ENCODE peak calls at places on chromosomes 1 and 21, in nine cellular contexts. One of them, this sample, is unnamed.

GRCh38 chr1:188949701-188950100 is 1528.0 kb downstream of the BRINP3 start:
- DNase-seq in mesendoderm: no peak
- DNase-seq in activated naive CD8-positive, alpha-beta T cell treated with anti-CD3 and anti-CD28 coated beads for 36 hours: no peak
- DNase-seq in cardiac muscle cell: no peak
- DNase-seq in left colon: no peak
- DNase-seq in stimulated activated CD8-positive, alpha-beta memory T cell treated with anti-CD3 and anti-CD28 coated beads, Interleukin-2, amount 100 ng/mL, for 1 hour: no peak
- DNase-seq in retina: no peak
- DNase-seq in NCI-H526: no peak
- DNase-seq in NCI-H345: no peak
- DNase-seq in this sample: no peak

GRCh38 chr1:39268112-39268581 is 63.7 kb downstream of the MACF1 start:
- DNase-seq in cardiac muscle cell: peak
- DNase-seq in NCI-H526: no peak
- DNase-seq in activated naive CD8-positive, alpha-beta T cell treated with anti-CD3 and anti-CD28 coated beads for 36 hours: no peak
- DNase-seq in NCI-H345: peak
- DNase-seq in stimulated activated CD8-positive, alpha-beta memory T cell treated with anti-CD3 and anti-CD28 coated beads, Interleukin-2, amount 100 ng/mL, for 1 hour: no peak
- DNase-seq in mesendoderm: peak
- DNase-seq in retina: peak
- DNase-seq in left colon: no peak
- DNase-seq in this sample: no peak

GRCh38 chr1:26225033-26225831 is 8.8 kb upstream of the CEP85 start:
- DNase-seq in stimulated activated CD8-positive, alpha-beta memory T cell treated with anti-CD3 and anti-CD28 coated beads, Interleukin-2, amount 100 ng/mL, for 1 hour: no peak
- DNase-seq in activated naive CD8-positive, alpha-beta T cell treated with anti-CD3 and anti-CD28 coated beads for 36 hours: peak
- DNase-seq in retina: peak
- DNase-seq in cardiac muscle cell: peak
- DNase-seq in NCI-H345: no peak
- DNase-seq in mesendoderm: peak
- DNase-seq in left colon: peak
- DNase-seq in NCI-H526: peak
- DNase-seq in this sample: no peak

GRCh38 chr1:116262207-116262994 is 110.6 kb upstream of the ATP1A1 start:
- DNase-seq in NCI-H526: peak
- DNase-seq in retina: no peak
- DNase-seq in left colon: no peak
- DNase-seq in NCI-H345: no peak
- DNase-seq in cardiac muscle cell: no peak
- DNase-seq in mesendoderm: no peak
- DNase-seq in activated naive CD8-positive, alpha-beta T cell treated with anti-CD3 and anti-CD28 coated beads for 36 hours: no peak
- DNase-seq in stimulated activated CD8-positive, alpha-beta memory T cell treated with anti-CD3 and anti-CD28 coated beads, Interleukin-2, amount 100 ng/mL, for 1 hour: no peak
- DNase-seq in this sample: no peak

GRCh38 chr1:64983110-64983509 is 16.8 kb upstream of the JAK1 start:
- DNase-seq in left colon: no peak
- DNase-seq in stimulated activated CD8-positive, alpha-beta memory T cell treated with anti-CD3 and anti-CD28 coated beads, Interleukin-2, amount 100 ng/mL, for 1 hour: no peak
- DNase-seq in cardiac muscle cell: peak
- DNase-seq in mesendoderm: no peak
- DNase-seq in retina: peak
- DNase-seq in NCI-H526: peak
- DNase-seq in activated naive CD8-positive, alpha-beta T cell treated with anti-CD3 and anti-CD28 coated beads for 36 hours: no peak
- DNase-seq in NCI-H345: peak
- DNase-seq in this sample: no peak

GRCh38 chr21:45888361-45889009 is 93.1 kb upstream of the COL6A1 start:
- DNase-seq in cardiac muscle cell: no peak
- DNase-seq in activated naive CD8-positive, alpha-beta T cell treated with anti-CD3 and anti-CD28 coated beads for 36 hours: no peak
- DNase-seq in NCI-H526: no peak
- DNase-seq in stimulated activated CD8-positive, alpha-beta memory T cell treated with anti-CD3 and anti-CD28 coated beads, Interleukin-2, amount 100 ng/mL, for 1 hour: no peak
- DNase-seq in retina: peak
- DNase-seq in left colon: no peak
- DNase-seq in NCI-H345: no peak
- DNase-seq in mesendoderm: no peak
- DNase-seq in this sample: no peak

GRCh38 chr1:98821379-98821778 is 159.9 kb downstream of the SNX7 start:
- DNase-seq in retina: no peak
- DNase-seq in NCI-H345: no peak
- DNase-seq in activated naive CD8-positive, alpha-beta T cell treated with anti-CD3 and anti-CD28 coated beads for 36 hours: no peak
- DNase-seq in mesendoderm: no peak
- DNase-seq in NCI-H526: no peak
- DNase-seq in cardiac muscle cell: no peak
- DNase-seq in left colon: no peak
- DNase-seq in stimulated activated CD8-positive, alpha-beta memory T cell treated with anti-CD3 and anti-CD28 coated beads, Interleukin-2, amount 100 ng/mL, for 1 hour: no peak
- DNase-seq in this sample: no peak

GRCh38 chr1:111909010-111909409 is 80.5 kb downstream of the KCND3 start:
- DNase-seq in retina: no peak
- DNase-seq in activated naive CD8-positive, alpha-beta T cell treated with anti-CD3 and anti-CD28 coated beads for 36 hours: no peak
- DNase-seq in cardiac muscle cell: no peak
- DNase-seq in NCI-H526: peak
- DNase-seq in mesendoderm: peak
- DNase-seq in left colon: no peak
- DNase-seq in NCI-H345: peak
- DNase-seq in stimulated activated CD8-positive, alpha-beta memory T cell treated with anti-CD3 and anti-CD28 coated beads, Interleukin-2, amount 100 ng/mL, for 1 hour: no peak
- DNase-seq in this sample: no peak

GRCh38 chr1:51331206-51332100 is 1.1 kb upstream of the TTC39A start:
- DNase-seq in retina: peak
- DNase-seq in mesendoderm: peak
- DNase-seq in cardiac muscle cell: peak
- DNase-seq in NCI-H345: peak
- DNase-seq in left colon: peak
- DNase-seq in stimulated activated CD8-positive, alpha-beta memory T cell treated with anti-CD3 and anti-CD28 coated beads, Interleukin-2, amount 100 ng/mL, for 1 hour: no peak
- DNase-seq in activated naive CD8-positive, alpha-beta T cell treated with anti-CD3 and anti-CD28 coated beads for 36 hours: no peak
- DNase-seq in NCI-H526: peak
- DNase-seq in this sample: no peak

GRCh38 chr1:188941986-188942385 is 1535.7 kb downstream of the BRINP3 start:
- DNase-seq in cardiac muscle cell: no peak
- DNase-seq in stimulated activated CD8-positive, alpha-beta memory T cell treated with anti-CD3 and anti-CD28 coated beads, Interleukin-2, amount 100 ng/mL, for 1 hour: no peak
- DNase-seq in activated naive CD8-positive, alpha-beta T cell treated with anti-CD3 and anti-CD28 coated beads for 36 hours: no peak
- DNase-seq in retina: no peak
- DNase-seq in NCI-H526: no peak
- DNase-seq in left colon: no peak
- DNase-seq in mesendoderm: peak
- DNase-seq in NCI-H345: no peak
- DNase-seq in this sample: no peak

GRCh38 chr1:190747643-190748186 is 270.1 kb upstream of the BRINP3 start:
- DNase-seq in retina: no peak
- DNase-seq in NCI-H526: no peak
- DNase-seq in activated naive CD8-positive, alpha-beta T cell treated with anti-CD3 and anti-CD28 coated beads for 36 hours: no peak
- DNase-seq in left colon: no peak
- DNase-seq in mesendoderm: no peak
- DNase-seq in cardiac muscle cell: peak
- DNase-seq in stimulated activated CD8-positive, alpha-beta memory T cell treated with anti-CD3 and anti-CD28 coated beads, Interleukin-2, amount 100 ng/mL, for 1 hour: no peak
- DNase-seq in NCI-H345: no peak
- DNase-seq in this sample: no peak

GRCh38 chr21:33299181-33299752 is 25.5 kb upstream of the IFNAR1 start:
- DNase-seq in NCI-H526: no peak
- DNase-seq in cardiac muscle cell: no peak
- DNase-seq in stimulated activated CD8-positive, alpha-beta memory T cell treated with anti-CD3 and anti-CD28 coated beads, Interleukin-2, amount 100 ng/mL, for 1 hour: no peak
- DNase-seq in NCI-H345: no peak
- DNase-seq in left colon: peak
- DNase-seq in activated naive CD8-positive, alpha-beta T cell treated with anti-CD3 and anti-CD28 coated beads for 36 hours: peak
- DNase-seq in retina: no peak
- DNase-seq in mesendoderm: peak
- DNase-seq in this sample: no peak

GRCh38 chr21:33587792-33588484 is 546 bp downstream of the DONSON start:
- DNase-seq in cardiac muscle cell: peak
- DNase-seq in NCI-H345: peak
- DNase-seq in left colon: peak
- DNase-seq in stimulated activated CD8-positive, alpha-beta memory T cell treated with anti-CD3 and anti-CD28 coated beads, Interleukin-2, amount 100 ng/mL, for 1 hour: peak
- DNase-seq in NCI-H526: peak
- DNase-seq in mesendoderm: peak
- DNase-seq in retina: peak
- DNase-seq in activated naive CD8-positive, alpha-beta T cell treated with anti-CD3 and anti-CD28 coated beads for 36 hours: no peak
- DNase-seq in this sample: no peak

GRCh38 chr1:197437891-197438853 is 170.1 kb downstream of the CRB1 start:
- DNase-seq in activated naive CD8-positive, alpha-beta T cell treated with anti-CD3 and anti-CD28 coated beads for 36 hours: no peak
- DNase-seq in mesendoderm: no peak
- DNase-seq in NCI-H345: no peak
- DNase-seq in NCI-H526: no peak
- DNase-seq in stimulated activated CD8-positive, alpha-beta memory T cell treated with anti-CD3 and anti-CD28 coated beads, Interleukin-2, amount 100 ng/mL, for 1 hour: no peak
- DNase-seq in cardiac muscle cell: peak
- DNase-seq in retina: no peak
- DNase-seq in left colon: no peak
- DNase-seq in this sample: no peak

GRCh38 chr1:184941094-184941733 is 33.1 kb downstream of the NIBAN1 start:
- DNase-seq in NCI-H345: no peak
- DNase-seq in NCI-H526: no peak
- DNase-seq in cardiac muscle cell: no peak
- DNase-seq in activated naive CD8-positive, alpha-beta T cell treated with anti-CD3 and anti-CD28 coated beads for 36 hours: no peak
- DNase-seq in mesendoderm: no peak
- DNase-seq in left colon: no peak
- DNase-seq in retina: no peak
- DNase-seq in stimulated activated CD8-positive, alpha-beta memory T cell treated with anti-CD3 and anti-CD28 coated beads, Interleukin-2, amount 100 ng/mL, for 1 hour: no peak
- DNase-seq in this sample: no peak

GRCh38 chr1:51070011-51070410 is 32.0 kb upstream of the C1orf185 start:
- DNase-seq in activated naive CD8-positive, alpha-beta T cell treated with anti-CD3 and anti-CD28 coated beads for 36 hours: no peak
- DNase-seq in NCI-H345: peak
- DNase-seq in mesendoderm: no peak
- DNase-seq in left colon: no peak
- DNase-seq in NCI-H526: no peak
- DNase-seq in stimulated activated CD8-positive, alpha-beta memory T cell treated with anti-CD3 and anti-CD28 coated beads, Interleukin-2, amount 100 ng/mL, for 1 hour: no peak
- DNase-seq in retina: no peak
- DNase-seq in cardiac muscle cell: no peak
- DNase-seq in this sample: no peak

GRCh38 chr1:53482441-53483153 is 23.4 kb downstream of the DMRTB1 start:
- DNase-seq in activated naive CD8-positive, alpha-beta T cell treated with anti-CD3 and anti-CD28 coated beads for 36 hours: no peak
- DNase-seq in mesendoderm: no peak
- DNase-seq in NCI-H345: no peak
- DNase-seq in NCI-H526: peak
- DNase-seq in retina: no peak
- DNase-seq in cardiac muscle cell: no peak
- DNase-seq in stimulated activated CD8-positive, alpha-beta memory T cell treated with anti-CD3 and anti-CD28 coated beads, Interleukin-2, amount 100 ng/mL, for 1 hour: no peak
- DNase-seq in left colon: no peak
- DNase-seq in this sample: no peak

GRCh38 chr1:226990133-226990716 is 50.1 kb downstream of the COQ8A start:
- DNase-seq in NCI-H526: no peak
- DNase-seq in cardiac muscle cell: peak
- DNase-seq in NCI-H345: no peak
- DNase-seq in stimulated activated CD8-positive, alpha-beta memory T cell treated with anti-CD3 and anti-CD28 coated beads, Interleukin-2, amount 100 ng/mL, for 1 hour: no peak
- DNase-seq in left colon: peak
- DNase-seq in retina: no peak
- DNase-seq in activated naive CD8-positive, alpha-beta T cell treated with anti-CD3 and anti-CD28 coated beads for 36 hours: peak
- DNase-seq in mesendoderm: no peak
- DNase-seq in this sample: peak

GRCh38 chr1:221431068-221431651 is 310.7 kb downstream of the DUSP10 start:
- DNase-seq in left colon: no peak
- DNase-seq in activated naive CD8-positive, alpha-beta T cell treated with anti-CD3 and anti-CD28 coated beads for 36 hours: no peak
- DNase-seq in retina: no peak
- DNase-seq in NCI-H345: no peak
- DNase-seq in stimulated activated CD8-positive, alpha-beta memory T cell treated with anti-CD3 and anti-CD28 coated beads, Interleukin-2, amount 100 ng/mL, for 1 hour: no peak
- DNase-seq in mesendoderm: no peak
- DNase-seq in NCI-H526: no peak
- DNase-seq in cardiac muscle cell: no peak
- DNase-seq in this sample: no peak

GRCh38 chr1:211705439-211706205 is 30.2 kb upstream of the NEK2 start:
- DNase-seq in NCI-H345: no peak
- DNase-seq in left colon: no peak
- DNase-seq in retina: no peak
- DNase-seq in stimulated activated CD8-positive, alpha-beta memory T cell treated with anti-CD3 and anti-CD28 coated beads, Interleukin-2, amount 100 ng/mL, for 1 hour: no peak
- DNase-seq in cardiac muscle cell: no peak
- DNase-seq in mesendoderm: peak
- DNase-seq in activated naive CD8-positive, alpha-beta T cell treated with anti-CD3 and anti-CD28 coated beads for 36 hours: no peak
- DNase-seq in NCI-H526: peak
- DNase-seq in this sample: no peak

GRCh38 chr1:32885691-32886011 is 640 bp upstream of the HPCA start:
- DNase-seq in stimulated activated CD8-positive, alpha-beta memory T cell treated with anti-CD3 and anti-CD28 coated beads, Interleukin-2, amount 100 ng/mL, for 1 hour: no peak
- DNase-seq in mesendoderm: no peak
- DNase-seq in left colon: no peak
- DNase-seq in NCI-H345: no peak
- DNase-seq in cardiac muscle cell: no peak
- DNase-seq in activated naive CD8-positive, alpha-beta T cell treated with anti-CD3 and anti-CD28 coated beads for 36 hours: no peak
- DNase-seq in NCI-H526: peak
- DNase-seq in retina: no peak
- DNase-seq in this sample: no peak

GRCh38 chr1:97739596-97740103 is 181.2 kb downstream of the DPYD start:
- DNase-seq in cardiac muscle cell: no peak
- DNase-seq in NCI-H345: no peak
- DNase-seq in activated naive CD8-positive, alpha-beta T cell treated with anti-CD3 and anti-CD28 coated beads for 36 hours: no peak
- DNase-seq in retina: no peak
- DNase-seq in stimulated activated CD8-positive, alpha-beta memory T cell treated with anti-CD3 and anti-CD28 coated beads, Interleukin-2, amount 100 ng/mL, for 1 hour: no peak
- DNase-seq in left colon: no peak
- DNase-seq in NCI-H526: no peak
- DNase-seq in mesendoderm: no peak
- DNase-seq in this sample: no peak

GRCh38 chr1:30518696-30519095 is 204.7 kb downstream of the MATN1 start:
- DNase-seq in mesendoderm: no peak
- DNase-seq in left colon: no peak
- DNase-seq in stimulated activated CD8-positive, alpha-beta memory T cell treated with anti-CD3 and anti-CD28 coated beads, Interleukin-2, amount 100 ng/mL, for 1 hour: no peak
- DNase-seq in cardiac muscle cell: no peak
- DNase-seq in NCI-H345: no peak
- DNase-seq in activated naive CD8-positive, alpha-beta T cell treated with anti-CD3 and anti-CD28 coated beads for 36 hours: no peak
- DNase-seq in retina: no peak
- DNase-seq in NCI-H526: no peak
- DNase-seq in this sample: no peak

GRCh38 chr1:212437179-212437798 is 4.6 kb downstream of the NENF start:
- DNase-seq in NCI-H526: no peak
- DNase-seq in cardiac muscle cell: no peak
- DNase-seq in retina: no peak
- DNase-seq in activated naive CD8-positive, alpha-beta T cell treated with anti-CD3 and anti-CD28 coated beads for 36 hours: peak
- DNase-seq in NCI-H345: peak
- DNase-seq in left colon: no peak
- DNase-seq in mesendoderm: no peak
- DNase-seq in stimulated activated CD8-positive, alpha-beta memory T cell treated with anti-CD3 and anti-CD28 coated beads, Interleukin-2, amount 100 ng/mL, for 1 hour: no peak
- DNase-seq in this sample: no peak

GRCh38 chr21:41133896-41134522 is 34.0 kb upstream of the BACE2 start:
- DNase-seq in left colon: no peak
- DNase-seq in activated naive CD8-positive, alpha-beta T cell treated with anti-CD3 and anti-CD28 coated beads for 36 hours: no peak
- DNase-seq in stimulated activated CD8-positive, alpha-beta memory T cell treated with anti-CD3 and anti-CD28 coated beads, Interleukin-2, amount 100 ng/mL, for 1 hour: no peak
- DNase-seq in NCI-H345: peak
- DNase-seq in mesendoderm: peak
- DNase-seq in NCI-H526: peak
- DNase-seq in cardiac muscle cell: peak
- DNase-seq in retina: peak
- DNase-seq in this sample: no peak

GRCh38 chr1:236904874-236905741 is 99.1 kb downstream of the MT1HL1 start:
- DNase-seq in activated naive CD8-positive, alpha-beta T cell treated with anti-CD3 and anti-CD28 coated beads for 36 hours: no peak
- DNase-seq in mesendoderm: no peak
- DNase-seq in retina: no peak
- DNase-seq in stimulated activated CD8-positive, alpha-beta memory T cell treated with anti-CD3 and anti-CD28 coated beads, Interleukin-2, amount 100 ng/mL, for 1 hour: no peak
- DNase-seq in NCI-H526: no peak
- DNase-seq in NCI-H345: no peak
- DNase-seq in cardiac muscle cell: peak
- DNase-seq in left colon: no peak
- DNase-seq in this sample: no peak

GRCh38 chr1:211925016-211925415 is 94.5 kb upstream of the LPGAT1 start:
- DNase-seq in activated naive CD8-positive, alpha-beta T cell treated with anti-CD3 and anti-CD28 coated beads for 36 hours: no peak
- DNase-seq in NCI-H526: peak
- DNase-seq in retina: no peak
- DNase-seq in stimulated activated CD8-positive, alpha-beta memory T cell treated with anti-CD3 and anti-CD28 coated beads, Interleukin-2, amount 100 ng/mL, for 1 hour: no peak
- DNase-seq in cardiac muscle cell: no peak
- DNase-seq in mesendoderm: no peak
- DNase-seq in left colon: peak
- DNase-seq in NCI-H345: peak
- DNase-seq in this sample: no peak

GRCh38 chr1:16980473-16981268 is at the start of gene MFAP2:
- DNase-seq in stimulated activated CD8-positive, alpha-beta memory T cell treated with anti-CD3 and anti-CD28 coated beads, Interleukin-2, amount 100 ng/mL, for 1 hour: no peak
- DNase-seq in mesendoderm: peak
- DNase-seq in retina: no peak
- DNase-seq in NCI-H345: peak
- DNase-seq in cardiac muscle cell: peak
- DNase-seq in activated naive CD8-positive, alpha-beta T cell treated with anti-CD3 and anti-CD28 coated beads for 36 hours: peak
- DNase-seq in NCI-H526: peak
- DNase-seq in left colon: no peak
- DNase-seq in this sample: no peak

GRCh38 chr1:241271427-241271826 is 85.6 kb downstream of the RGS7 start:
- DNase-seq in NCI-H526: no peak
- DNase-seq in cardiac muscle cell: no peak
- DNase-seq in retina: no peak
- DNase-seq in activated naive CD8-positive, alpha-beta T cell treated with anti-CD3 and anti-CD28 coated beads for 36 hours: no peak
- DNase-seq in left colon: peak
- DNase-seq in mesendoderm: no peak
- DNase-seq in stimulated activated CD8-positive, alpha-beta memory T cell treated with anti-CD3 and anti-CD28 coated beads, Interleukin-2, amount 100 ng/mL, for 1 hour: no peak
- DNase-seq in NCI-H345: no peak
- DNase-seq in this sample: no peak

GRCh38 chr1:6245086-6245868 is 1.3 kb downstream of the HES3 start:
- DNase-seq in NCI-H345: peak
- DNase-seq in mesendoderm: peak
- DNase-seq in stimulated activated CD8-positive, alpha-beta memory T cell treated with anti-CD3 and anti-CD28 coated beads, Interleukin-2, amount 100 ng/mL, for 1 hour: peak
- DNase-seq in NCI-H526: peak
- DNase-seq in activated naive CD8-positive, alpha-beta T cell treated with anti-CD3 and anti-CD28 coated beads for 36 hours: peak
- DNase-seq in left colon: peak
- DNase-seq in retina: peak
- DNase-seq in cardiac muscle cell: peak
- DNase-seq in this sample: peak

GRCh38 chr1:102858695-102859094 is 249.6 kb downstream of the COL11A1 start:
- DNase-seq in retina: no peak
- DNase-seq in activated naive CD8-positive, alpha-beta T cell treated with anti-CD3 and anti-CD28 coated beads for 36 hours: no peak
- DNase-seq in NCI-H345: no peak
- DNase-seq in cardiac muscle cell: peak
- DNase-seq in NCI-H526: no peak
- DNase-seq in stimulated activated CD8-positive, alpha-beta memory T cell treated with anti-CD3 and anti-CD28 coated beads, Interleukin-2, amount 100 ng/mL, for 1 hour: no peak
- DNase-seq in left colon: no peak
- DNase-seq in mesendoderm: peak
- DNase-seq in this sample: no peak

This sample was measured in activated CD4-positive, CD25-positive, alpha-beta regulatory T cell.